ENCODE peak calls at places on chromosomes 1 and 21, in five cellular contexts. One of them, this sample, is unnamed.
A peak's percentile ranks its signal among the peaks of the same experiment; 100 is the strongest.

GRCh38 chr1:25644962-25645361 is 28.4 kb downstream of the MAN1C1 start:
- DNase-seq in PC-3: no peak
- DNase-seq in K562: no peak
- DNase-seq in pancreas: no peak
- DNase-seq in CD8-positive, alpha-beta T cell: no peak
- DNase-seq in this sample: no peak

GRCh38 chr21:45479691-45480675 is 62.3 kb downstream of the SLC19A1 start:
- DNase-seq in K562: no peak
- DNase-seq in PC-3: no peak
- DNase-seq in CD8-positive, alpha-beta T cell: peak; percentile 21
- DNase-seq in pancreas: no peak
- DNase-seq in this sample: no peak

GRCh38 chr1:162561616-162562451 is at the start of gene UAP1:
- DNase-seq in K562: no peak
- DNase-seq in PC-3: no peak
- DNase-seq in pancreas: no peak
- DNase-seq in CD8-positive, alpha-beta T cell: no peak
- DNase-seq in this sample: no peak

GRCh38 chr1:201014816-201015200 is 8.7 kb downstream of the KIF21B start:
- DNase-seq in PC-3: no peak
- DNase-seq in CD8-positive, alpha-beta T cell: no peak
- DNase-seq in pancreas: no peak
- DNase-seq in K562: no peak
- DNase-seq in this sample: no peak

GRCh38 chr21:33125981-33126380 is 56.0 kb downstream of the OLIG1 start:
- DNase-seq in CD8-positive, alpha-beta T cell: no peak
- DNase-seq in PC-3: no peak
- DNase-seq in K562: no peak
- DNase-seq in pancreas: no peak
- DNase-seq in this sample: no peak

GRCh38 chr21:14685568-14685967 is 139.5 kb upstream of the SAMSN1 start:
- DNase-seq in PC-3: no peak
- DNase-seq in pancreas: no peak
- DNase-seq in CD8-positive, alpha-beta T cell: no peak
- DNase-seq in K562: no peak
- DNase-seq in this sample: no peak

GRCh38 chr1:207868769-207869721 is 41.9 kb downstream of the CD34 start:
- DNase-seq in K562: peak; percentile 84
- DNase-seq in CD8-positive, alpha-beta T cell: peak; percentile 58
- DNase-seq in pancreas: peak; percentile 89
- DNase-seq in PC-3: peak; percentile 91
- DNase-seq in this sample: peak; percentile 85

GRCh38 chr1:213138892-213139291 is 87.9 kb downstream of the RPS6KC1 start:
- DNase-seq in CD8-positive, alpha-beta T cell: no peak
- DNase-seq in PC-3: no peak
- DNase-seq in K562: no peak
- DNase-seq in pancreas: no peak
- DNase-seq in this sample: no peak

GRCh38 chr1:18963968-18964367 is 7.5 kb upstream of the IFFO2 start:
- DNase-seq in CD8-positive, alpha-beta T cell: no peak
- DNase-seq in PC-3: no peak
- DNase-seq in K562: no peak
- DNase-seq in pancreas: no peak
- DNase-seq in this sample: no peak

GRCh38 chr1:39816431-39817090 is 27.9 kb upstream of the BMP8B start:
- DNase-seq in PC-3: peak; percentile 89
- DNase-seq in K562: peak; percentile 85
- DNase-seq in CD8-positive, alpha-beta T cell: no peak
- DNase-seq in pancreas: peak; percentile 90
- DNase-seq in this sample: peak; percentile 69

GRCh38 chr1:25843483-25843882 is 15.8 kb downstream of the AUNIP start:
- DNase-seq in PC-3: no peak
- DNase-seq in pancreas: no peak
- DNase-seq in K562: no peak
- DNase-seq in CD8-positive, alpha-beta T cell: no peak
- DNase-seq in this sample: no peak

GRCh38 chr21:42061195-42061865 is 9.8 kb upstream of the UMODL1 start:
- DNase-seq in CD8-positive, alpha-beta T cell: peak; percentile 42
- DNase-seq in pancreas: no peak
- DNase-seq in PC-3: no peak
- DNase-seq in K562: no peak
- DNase-seq in this sample: peak; percentile 44

GRCh38 chr1:202213361-202214088 is 19.9 kb downstream of the LGR6 start:
- DNase-seq in PC-3: peak; percentile 42
- DNase-seq in K562: peak; percentile 55
- DNase-seq in CD8-positive, alpha-beta T cell: no peak
- DNase-seq in pancreas: no peak
- DNase-seq in this sample: no peak

GRCh38 chr1:10471411-10472219 is 714 bp downstream of the DFFA start:
- DNase-seq in CD8-positive, alpha-beta T cell: no peak
- DNase-seq in pancreas: no peak
- DNase-seq in PC-3: peak; percentile 35
- DNase-seq in K562: no peak
- DNase-seq in this sample: no peak

GRCh38 chr1:60823151-60823550 is 259.2 kb upstream of the NFIA start:
- DNase-seq in PC-3: no peak
- DNase-seq in pancreas: no peak
- DNase-seq in CD8-positive, alpha-beta T cell: no peak
- DNase-seq in K562: no peak
- DNase-seq in this sample: no peak

GRCh38 chr1:1136547-1137230 is 20.8 kb upstream of the C1orf159 start:
- DNase-seq in pancreas: no peak
- DNase-seq in CD8-positive, alpha-beta T cell: no peak
- DNase-seq in PC-3: peak; percentile 47
- DNase-seq in K562: no peak
- DNase-seq in this sample: no peak

GRCh38 chr1:45354838-45355237 is 14.6 kb upstream of the MUTYH start:
- DNase-seq in K562: no peak
- DNase-seq in pancreas: no peak
- DNase-seq in PC-3: no peak
- DNase-seq in CD8-positive, alpha-beta T cell: no peak
- DNase-seq in this sample: no peak

GRCh38 chr1:30627206-30627605 is 96.2 kb downstream of the MATN1 start:
- DNase-seq in K562: no peak
- DNase-seq in PC-3: no peak
- DNase-seq in pancreas: no peak
- DNase-seq in CD8-positive, alpha-beta T cell: no peak
- DNase-seq in this sample: no peak

GRCh38 chr1:165408518-165408917 is 36.4 kb downstream of the RXRG start:
- DNase-seq in pancreas: peak; percentile 42
- DNase-seq in PC-3: peak; percentile 71
- DNase-seq in CD8-positive, alpha-beta T cell: no peak
- DNase-seq in K562: peak; percentile 57
- DNase-seq in this sample: no peak

GRCh38 chr1:186033744-186034345 is 299.7 kb downstream of the HMCN1 start:
- DNase-seq in PC-3: no peak
- DNase-seq in CD8-positive, alpha-beta T cell: no peak
- DNase-seq in pancreas: no peak
- DNase-seq in K562: no peak
- DNase-seq in this sample: peak; percentile 14

GRCh38 chr1:162548170-162548569 is 13.4 kb upstream of the UAP1 start:
- DNase-seq in CD8-positive, alpha-beta T cell: no peak
- DNase-seq in PC-3: no peak
- DNase-seq in pancreas: no peak
- DNase-seq in K562: no peak
- DNase-seq in this sample: peak; percentile 36

GRCh38 chr1:201384406-201384782 is 6.9 kb upstream of the TNNT2 start:
- DNase-seq in PC-3: no peak
- DNase-seq in pancreas: no peak
- DNase-seq in K562: no peak
- DNase-seq in CD8-positive, alpha-beta T cell: no peak
- DNase-seq in this sample: no peak

GRCh38 chr1:228158151-228158571 is 7.4 kb upstream of the IBA57 start:
- DNase-seq in CD8-positive, alpha-beta T cell: no peak
- DNase-seq in K562: no peak
- DNase-seq in pancreas: no peak
- DNase-seq in PC-3: no peak
- DNase-seq in this sample: peak; percentile 9

GRCh38 chr1:245241506-245242130 is 86.8 kb downstream of the KIF26B start:
- DNase-seq in CD8-positive, alpha-beta T cell: no peak
- DNase-seq in K562: no peak
- DNase-seq in pancreas: no peak
- DNase-seq in PC-3: no peak
- DNase-seq in this sample: no peak

GRCh38 chr1:196651637-196652215 is at the start of gene CFH:
- DNase-seq in pancreas: no peak
- DNase-seq in CD8-positive, alpha-beta T cell: no peak
- DNase-seq in K562: peak; percentile 21
- DNase-seq in PC-3: peak; percentile 33
- DNase-seq in this sample: no peak

GRCh38 chr1:152029144-152029936 is 7.5 kb downstream of the S100A11 start:
- DNase-seq in pancreas: no peak
- DNase-seq in K562: no peak
- DNase-seq in PC-3: no peak
- DNase-seq in CD8-positive, alpha-beta T cell: no peak
- DNase-seq in this sample: no peak

GRCh38 chr1:184389446-184389845 is 2.6 kb downstream of the C1orf21 start:
- DNase-seq in K562: no peak
- DNase-seq in pancreas: no peak
- DNase-seq in CD8-positive, alpha-beta T cell: no peak
- DNase-seq in PC-3: no peak
- DNase-seq in this sample: no peak

GRCh38 chr1:204267191-204267601 is 53.4 kb upstream of the GOLT1A start:
- DNase-seq in PC-3: no peak
- DNase-seq in pancreas: no peak
- DNase-seq in K562: no peak
- DNase-seq in CD8-positive, alpha-beta T cell: no peak
- DNase-seq in this sample: no peak

GRCh38 chr1:230778916-230779590 is 31.9 kb downstream of the CAPN9 start:
- DNase-seq in K562: no peak
- DNase-seq in CD8-positive, alpha-beta T cell: no peak
- DNase-seq in pancreas: no peak
- DNase-seq in PC-3: peak; percentile 36
- DNase-seq in this sample: no peak

GRCh38 chr1:43879996-43880395 is 53.6 kb upstream of the ARTN start:
- DNase-seq in PC-3: no peak
- DNase-seq in pancreas: no peak
- DNase-seq in CD8-positive, alpha-beta T cell: no peak
- DNase-seq in K562: no peak
- DNase-seq in this sample: no peak

GRCh38 chr1:53266038-53266437 is 27.7 kb upstream of the MAGOH start:
- DNase-seq in pancreas: no peak
- DNase-seq in K562: peak; percentile 33
- DNase-seq in PC-3: peak; percentile 50
- DNase-seq in CD8-positive, alpha-beta T cell: no peak
- DNase-seq in this sample: no peak

GRCh38 chr1:150268706-150269403 is at the start of gene APH1A:
- DNase-seq in K562: peak; percentile 98
- DNase-seq in PC-3: peak; percentile 98
- DNase-seq in pancreas: peak; percentile 95
- DNase-seq in CD8-positive, alpha-beta T cell: peak; percentile 89
- DNase-seq in this sample: peak; percentile 96

DNA sequence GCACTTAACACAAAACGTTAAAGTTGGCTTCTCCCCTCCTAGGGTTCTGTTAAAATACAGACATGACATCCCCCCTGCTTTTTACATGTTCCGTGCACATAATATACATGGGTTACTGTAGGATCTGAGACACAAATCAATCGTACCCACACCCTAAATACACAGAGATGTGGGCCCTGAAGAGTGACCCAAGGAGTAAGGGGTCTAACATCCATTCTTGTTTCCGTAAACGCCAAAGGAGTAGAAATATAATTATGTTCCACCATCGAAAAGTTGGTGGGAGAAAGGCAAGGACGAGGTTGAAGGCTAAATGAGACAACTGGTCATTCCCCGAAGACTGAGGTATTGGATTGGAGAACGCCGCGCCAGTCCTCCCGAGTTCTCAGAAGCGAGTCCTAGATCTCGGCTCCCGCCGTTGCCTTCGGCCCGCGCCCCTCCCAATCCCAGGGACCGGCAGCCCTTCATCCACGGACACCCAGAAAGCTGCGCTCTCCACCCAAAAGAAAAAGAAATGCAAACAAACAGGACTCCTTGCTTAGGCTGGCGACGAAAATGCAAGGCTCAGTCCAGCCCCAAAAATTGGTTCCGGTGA is 1.2 kb downstream of the TBX15 start:
- DNase-seq in pancreas: no peak
- DNase-seq in K562: no peak
- DNase-seq in CD8-positive, alpha-beta T cell: no peak
- DNase-seq in PC-3: no peak
- DNase-seq in this sample: no peak
- H3K4me1 ChIP-seq in pancreas: no peaks in the 10 kb centered on the region
- H3K4me1 ChIP-seq in K562: peaks cover 23% of the 10 kb centered on the region
- H3K4me1 ChIP-seq in CD8-positive, alpha-beta T cell: peaks cover 8% of the 10 kb centered on the region
- H3K4me1 ChIP-seq in PC-3: no peaks in the 10 kb centered on the region
- H3K4me1 ChIP-seq in this sample: peaks cover 46% of the 10 kb centered on the region

GRCh38 chr1:190957565-190957964 is 479.9 kb upstream of the BRINP3 start:
- DNase-seq in pancreas: no peak
- DNase-seq in PC-3: peak; percentile 30
- DNase-seq in K562: no peak
- DNase-seq in CD8-positive, alpha-beta T cell: no peak
- DNase-seq in this sample: no peak
- TF ChIP-seq CTCF in pancreas: no peak
- TF ChIP-seq CTCF in PC-3: peak; percentile 51
- TF ChIP-seq CTCF in K562: no peak
- TF ChIP-seq CTCF in CD8-positive, alpha-beta T cell: no peak
- TF ChIP-seq CTCF in this sample: no peak

GRCh38 chr1:2855206-2856075 is 53.9 kb upstream of the TTC34 start:
- DNase-seq in pancreas: no peak
- DNase-seq in PC-3: no peak
- DNase-seq in CD8-positive, alpha-beta T cell: no peak
- DNase-seq in K562: no peak
- DNase-seq in this sample: no peak

GRCh38 chr1:2854611-2855010 is 53.1 kb upstream of the TTC34 start:
- DNase-seq in CD8-positive, alpha-beta T cell: no peak
- DNase-seq in K562: no peak
- DNase-seq in PC-3: no peak
- DNase-seq in pancreas: no peak
- DNase-seq in this sample: no peak

GRCh38 chr1:2853711-2854110 is 52.2 kb upstream of the TTC34 start:
- DNase-seq in pancreas: no peak
- DNase-seq in K562: no peak
- DNase-seq in PC-3: no peak
- DNase-seq in CD8-positive, alpha-beta T cell: no peak
- DNase-seq in this sample: no peak

GRCh38 chr1:2856076-2856390 is 54.5 kb upstream of the TTC34 start:
- DNase-seq in pancreas: no peak
- DNase-seq in CD8-positive, alpha-beta T cell: no peak
- DNase-seq in K562: no peak
- DNase-seq in PC-3: no peak
- DNase-seq in this sample: no peak

GRCh38 chr1:2854151-2854550 is 52.7 kb upstream of the TTC34 start:
- DNase-seq in PC-3: no peak
- DNase-seq in CD8-positive, alpha-beta T cell: no peak
- DNase-seq in K562: no peak
- DNase-seq in pancreas: no peak
- DNase-seq in this sample: no peak
- H3K9me3 ChIP-seq in PC-3: no peaks in the 10 kb centered on the region
- H3K9me3 ChIP-seq in CD8-positive, alpha-beta T cell: no peaks in the 10 kb centered on the region
- H3K9me3 ChIP-seq in K562: no peaks in the 10 kb centered on the region
- H3K9me3 ChIP-seq in pancreas: no peaks in the 10 kb centered on the region
- H3K9me3 ChIP-seq in this sample: no peaks in the 10 kb centered on the region

DNA sequence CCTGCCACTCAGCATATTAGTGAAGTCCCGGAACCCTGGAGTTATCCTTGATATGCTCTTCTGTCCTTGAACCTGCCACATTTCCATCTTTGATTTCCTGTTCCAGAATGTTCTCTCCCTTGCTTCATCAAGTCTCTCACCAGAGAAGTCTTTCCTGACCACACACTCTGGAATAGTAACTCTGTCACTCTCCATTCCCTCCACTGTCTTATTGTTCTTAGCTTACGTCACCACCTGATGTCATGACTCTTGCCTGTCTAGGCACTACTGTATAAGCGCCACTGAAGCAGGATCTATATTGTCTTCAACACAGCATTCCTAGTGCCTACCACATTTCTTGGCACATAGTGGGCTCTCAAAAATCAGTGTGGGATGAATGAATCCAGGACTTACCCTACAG is 65.4 kb upstream of the SMYD2 start:
- DNase-seq in pancreas: no peak
- DNase-seq in CD8-positive, alpha-beta T cell: no peak
- DNase-seq in PC-3: no peak
- DNase-seq in K562: no peak
- DNase-seq in this sample: no peak
- H3K4me1 ChIP-seq in pancreas: peaks cover 18% of the 10 kb centered on the region
- H3K4me1 ChIP-seq in CD8-positive, alpha-beta T cell: no peaks in the 10 kb centered on the region
- H3K4me1 ChIP-seq in PC-3: peaks cover 65% of the 10 kb centered on the region
- H3K4me1 ChIP-seq in K562: no peaks in the 10 kb centered on the region
- H3K4me1 ChIP-seq in this sample: peaks cover 10% of the 10 kb centered on the region